ENCODE peak calls at places on chromosomes 5 and 9, in nine cellular contexts. S, U, W, H, V, J, M, N and T are unnamed samples.

GRCh38 chr5:176608937-176609723 is 826 bp downstream of the GPRIN1 start:
- DNase-seq in J (peak; percentile 77), M (no peak), U (no peak), V (no peak), W (no peak), N (no peak), H (no peak), S (no peak), T (no peak)

GRCh38 chr9:136154943-136155342 is 36.3 kb upstream of the TMEM250 start:
- DNase-seq in N (no peak), W (no peak), J (no peak), U (no peak), H (no peak), S (no peak), M (no peak), V (no peak), T (no peak)

GRCh38 chr5:72597456-72597948 is 90.3 kb upstream of the ZNF366 start:
- DNase-seq in M (no peak), V (peak; percentile 62), S (no peak), W (no peak), U (no peak), J (peak; percentile 78), N (no peak), H (peak; percentile 68), T (peak; percentile 70)

GRCh38 chr9:135960328-135961276 is 571 bp downstream of the UBAC1 start:
- DNase-seq in S (peak; percentile 68), V (peak; percentile 73), J (peak; percentile 95), M (peak; percentile 63), H (no peak), W (no peak), N (peak; percentile 23), U (no peak), T (no peak)

GRCh38 chr9:104494808-104495207 is 9.3 kb upstream of the OR13F1 start:
- DNase-seq in N (no peak), J (no peak), S (no peak), U (no peak), M (no peak), V (no peak), W (no peak), H (no peak), T (no peak)

GRCh38 chr9:107286057-107286456 is 3.0 kb downstream of the RAD23B start:
- DNase-seq in N (no peak), M (no peak), U (no peak), S (no peak), W (no peak), V (no peak), H (no peak), J (no peak), T (peak; percentile 47)

GRCh38 chr5:110333384-110333783 is 393.1 kb downstream of the TMEM232 start:
- DNase-seq in M (no peak), N (no peak), H (no peak), U (no peak), J (no peak), V (peak; percentile 82), S (no peak), W (no peak), T (no peak)

GRCh38 chr5:114789773-114790402 is 379.8 kb downstream of the TRIM36 start:
- DNase-seq in H (no peak), M (no peak), N (no peak), V (no peak), U (no peak), J (no peak), W (no peak), S (no peak), T (peak; percentile 4)

GRCh38 chr9:132152231-132152630 is 9.6 kb upstream of the NTNG2 start:
- DNase-seq in N (no peak), V (no peak), H (no peak), M (no peak), U (no peak), W (no peak), S (no peak), J (no peak), T (no peak)

GRCh38 chr9:92633879-92634278 is 36.1 kb downstream of the IPPK start:
- DNase-seq in U (no peak), M (no peak), V (peak; percentile 19), W (peak; percentile 55), J (no peak), S (peak; percentile 40), H (no peak), N (no peak), T (no peak)

GRCh38 chr5:132085686-132086085 is 12.1 kb downstream of the CSF2 start:
- DNase-seq in V (no peak), H (no peak), U (no peak), N (no peak), J (peak; percentile 47), W (no peak), S (no peak), M (no peak), T (no peak)

DNA sequence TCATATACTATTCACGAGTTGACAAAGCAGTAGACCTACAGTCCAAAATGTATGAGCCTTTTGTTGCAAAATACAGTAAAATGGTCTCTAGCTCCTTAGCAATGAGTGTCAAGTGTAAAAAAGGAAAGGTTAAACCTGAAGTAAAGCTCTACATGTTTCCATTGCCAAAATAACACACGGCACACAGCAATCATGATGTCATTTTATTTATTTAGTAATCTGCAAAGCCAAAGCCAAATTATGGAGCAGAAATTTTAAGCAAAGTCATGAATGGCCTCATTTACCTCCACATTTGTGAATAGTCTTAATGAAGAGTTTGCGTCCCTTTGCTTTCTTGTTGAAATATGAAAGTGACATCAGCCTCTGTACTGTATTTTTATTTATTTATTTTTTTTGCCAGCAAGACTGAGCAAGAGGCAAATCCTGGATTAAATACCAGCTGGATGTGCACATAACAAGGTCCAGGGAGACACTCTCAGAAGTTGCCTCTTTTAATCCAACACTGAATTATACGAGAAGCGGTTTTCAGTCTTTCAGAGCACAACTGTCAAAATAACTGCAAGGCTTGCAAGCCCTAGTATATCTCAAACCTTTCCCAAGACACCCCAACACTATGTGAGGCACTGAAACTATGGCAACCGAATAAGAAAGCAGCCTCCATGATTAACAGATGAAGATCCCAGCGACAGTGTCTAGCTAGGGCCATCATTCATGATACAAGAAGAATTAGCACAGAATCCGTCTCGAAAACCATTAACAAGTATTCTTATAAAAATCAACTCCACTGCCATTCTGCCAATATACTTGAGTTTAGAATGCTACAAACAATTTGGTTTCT is 9.6 kb downstream of the SEMA6A start:
- DNase-seq in V (peak; percentile 50), J (no peak), M (no peak), S (no peak), U (no peak), H (no peak), W (no peak), N (no peak), T (no peak)
- H3K4me3 ChIP-seq in V (no peak overlapping the region), J (no peak overlapping the region), M (no peak overlapping the region), S (no peak overlapping the region), U (no peak overlapping the region), H (no peak overlapping the region), W (no peak overlapping the region), N (no peak overlapping the region), T (no peak overlapping the region)

DNA sequence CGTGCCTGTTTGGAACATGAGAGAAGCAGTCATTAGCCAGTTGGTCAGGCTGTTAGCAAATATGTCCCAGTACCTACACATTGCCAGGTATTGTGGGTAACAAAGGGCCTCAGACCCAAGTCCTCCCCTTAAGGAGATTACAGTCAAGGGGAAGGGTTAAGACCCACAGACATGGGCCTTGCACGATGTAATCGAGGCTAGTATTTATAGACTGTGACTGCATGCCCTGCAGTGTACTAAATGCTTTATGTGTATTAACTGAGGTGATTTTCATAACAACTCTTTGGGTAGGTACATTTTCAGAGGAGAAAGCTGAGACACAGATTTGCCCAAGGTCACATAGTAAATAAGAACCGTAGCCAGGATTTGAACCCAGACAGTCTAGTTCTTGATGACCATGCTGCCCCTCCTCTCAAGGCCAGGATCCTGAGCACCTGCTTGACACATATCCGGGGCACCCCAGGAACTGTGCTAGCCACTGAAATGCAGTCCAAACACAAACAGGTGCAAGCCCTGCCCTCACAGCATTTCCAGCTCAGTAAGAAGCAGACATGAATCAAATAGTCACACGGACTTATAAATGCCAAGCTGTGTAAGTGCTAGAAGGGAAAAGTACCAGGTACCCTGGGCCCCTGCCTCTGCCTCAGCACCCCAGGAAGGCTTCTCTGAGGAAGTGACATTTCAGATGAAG is 32.0 kb upstream of the GRPEL2 start:
- DNase-seq in M (no peak), W (no peak), J (no peak), S (no peak), N (no peak), V (no peak), U (no peak), H (no peak), T (no peak)
- H3K27me3 ChIP-seq in M (no peaks in the 10 kb centered on the region), W (no peaks in the 10 kb centered on the region), J (no peaks in the 10 kb centered on the region), S (no peaks in the 10 kb centered on the region), N (no peaks in the 10 kb centered on the region), V (no peaks in the 10 kb centered on the region), U (no peaks in the 10 kb centered on the region), H (no peaks in the 10 kb centered on the region), T (no peaks in the 10 kb centered on the region)

GRCh38 chr5:159531554-159532105 is 201.3 kb upstream of the IL12B start:
- DNase-seq in S (no peak), V (no peak), M (no peak), W (no peak), J (no peak), H (no peak), U (no peak), N (no peak), T (no peak)
- TF ChIP-seq CTCF in S (no peak), V (no peak), M (no peak), W (no peak), J (peak; percentile 46), H (peak; percentile 31), U (peak; percentile 8), N (no peak), T (no peak)

DNA sequence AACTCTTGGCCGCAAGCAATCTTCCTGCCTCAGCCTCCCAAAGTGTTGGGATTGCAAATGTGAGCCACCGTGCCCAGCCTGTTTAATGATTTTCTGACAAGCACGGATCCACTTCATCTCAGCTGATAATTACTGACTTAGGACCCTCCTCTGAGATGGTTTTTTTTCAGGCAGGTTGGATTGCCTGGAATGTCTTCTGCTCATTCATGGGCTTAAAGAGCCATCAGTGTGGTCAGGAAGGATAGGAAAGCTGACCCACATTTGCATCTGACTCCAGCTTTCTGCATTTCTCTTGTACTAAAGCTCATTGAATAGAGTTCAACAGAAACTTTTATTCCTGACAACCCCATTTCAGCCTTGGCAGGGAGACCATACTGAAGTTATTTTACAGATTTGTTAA is 26.3 kb downstream of the ADCY2 start:
- DNase-seq in J (no peak), W (no peak), S (no peak), M (no peak), N (no peak), U (no peak), V (no peak), H (no peak), T (no peak)
- H3K4me3 ChIP-seq in J (no peak overlapping the region), W (no peak overlapping the region), S (no peak overlapping the region), M (no peak overlapping the region), N (no peak overlapping the region), U (no peak overlapping the region), V (no peak overlapping the region), H (no peak overlapping the region), T (no peak overlapping the region)

GRCh38 chr9:130319300-130319699 is 53.7 kb downstream of the HMCN2 start:
- DNase-seq in V (no peak), N (no peak), J (no peak), H (no peak), S (no peak), U (no peak), W (no peak), M (no peak), T (no peak)
- H3K27me3 ChIP-seq in V (no peaks in the 10 kb centered on the region), N (peaks cover 24% of the 10 kb centered on the region), J (peaks cover 51% of the 10 kb centered on the region), H (peaks cover 73% of the 10 kb centered on the region), S (no peaks in the 10 kb centered on the region), U (peaks cover 18% of the 10 kb centered on the region), W (no peaks in the 10 kb centered on the region), M (peaks cover 12% of the 10 kb centered on the region), T (peaks cover 56% of the 10 kb centered on the region)

GRCh38 chr5:139901251-139901575 is 105.6 kb downstream of the PSD2 start:
- DNase-seq in H (no peak), U (no peak), J (no peak), W (no peak), M (no peak), V (peak; percentile 18), N (no peak), S (no peak), T (no peak)
- TF ChIP-seq CTCF in H (no peak), U (no peak), J (no peak), W (no peak), M (no peak), V (no peak), N (no peak), S (no peak), T (no peak)